ENCODE peak calls at places on chromosome 13, in five cellular contexts. I is IMR-90, L is GM23338, G is fibroblast of the aortic adventitia, D is pancreas. R is an unnamed sample.

GRCh38 chr13:50309872-50310594 is 294.8 kb downstream of the KCNRG start:
- DNase-seq in I (no peak), L (peak), G (peak), D (no peak), R (no peak)

GRCh38 chr13:32582281-32582680 is 4.0 kb upstream of the PDS5B start:
- DNase-seq in I (no peak), L (no peak), G (no peak), D (no peak), R (no peak)

GRCh38 chr13:94968040-94968756 is 255.9 kb upstream of the SOX21 start:
- DNase-seq in I (no peak), L (peak), G (no peak), D (peak), R (no peak)

GRCh38 chr13:74061939-74062595 is 72.1 kb downstream of the KLF12 start:
- DNase-seq in I (peak), L (no peak), G (peak), D (no peak), R (peak)

GRCh38 chr13:37306778-37307544 is 201.5 kb upstream of the CSNK1A1L start:
- DNase-seq in I (peak), L (no peak), G (peak), D (no peak), R (peak)

GRCh38 chr13:21458457-21458815 is 667 bp downstream of the ZDHHC20 start:
- DNase-seq in I (no peak), L (peak), G (peak), D (peak), R (no peak)

GRCh38 chr13:65926750-65927171 is 1303.4 kb downstream of the PCDH9 start:
- DNase-seq in I (no peak), L (peak), G (no peak), D (peak), R (no peak)

GRCh38 chr13:29884671-29885424 is 34.4 kb upstream of the UBL3 start:
- DNase-seq in I (peak), L (peak), G (peak), D (no peak), R (no peak)

GRCh38 chr13:108919036-108919907 is 289.9 kb downstream of the MYO16 start:
- DNase-seq in I (peak), L (no peak), G (no peak), D (no peak), R (peak)

GRCh38 chr13:95956589-95957148 is 96.5 kb downstream of the UGGT2 start:
- DNase-seq in I (no peak), L (no peak), G (peak), D (no peak), R (peak)

GRCh38 chr13:73421310-73421912 is 362.6 kb downstream of the KLF5 start:
- DNase-seq in I (peak), L (no peak), G (peak), D (no peak), R (no peak)

GRCh38 chr13:72774019-72774418 is 7.7 kb downstream of the DIS3 start:
- DNase-seq in I (no peak), L (no peak), G (peak), D (no peak), R (peak)

GRCh38 chr13:40161931-40162330 is 504.5 kb downstream of the FOXO1 start:
- DNase-seq in I (no peak), L (no peak), G (no peak), D (no peak), R (no peak)
- H3K4me3 ChIP-seq in I (no peak), L (no peak), G (no peak), D (no peak), R (no peak)

GRCh38 chr13:98371624-98372023 is 194.6 kb upstream of the RNF113B start:
- DNase-seq in I (no peak), L (no peak), G (no peak), D (no peak), R (no peak)

GRCh38 chr13:98370261-98370660 is 193.2 kb upstream of the RNF113B start:
- DNase-seq in I (no peak), L (no peak), G (no peak), D (no peak), R (no peak)

GRCh38 chr13:98370806-98371553 is 193.9 kb upstream of the RNF113B start:
- DNase-seq in I (peak), L (no peak), G (peak), D (peak), R (peak)

GRCh38 chr13:98374750-98375149 is 197.7 kb upstream of the RNF113B start:
- DNase-seq in I (no peak), L (no peak), G (no peak), D (no peak), R (no peak)

GRCh38 chr13:98372886-98373285 is 195.8 kb upstream of the RNF113B start:
- DNase-seq in I (peak), L (peak), G (peak), D (no peak), R (peak)
- H3K4me3 ChIP-seq in I (no peak), L (no peak), G (no peak), D (no peak), R (no peak)

GRCh38 chr13:112870737-112871287 is 98.2 kb upstream of the MCF2L start:
- DNase-seq in I (no peak), L (no peak), G (no peak), D (no peak), R (no peak)

GRCh38 chr13:112870062-112870352 is 99.0 kb upstream of the MCF2L start:
- DNase-seq in I (no peak), L (no peak), G (no peak), D (no peak), R (no peak)

GRCh38 chr13:112873851-112874750 is 94.9 kb upstream of the MCF2L start:
- DNase-seq in I (peak), L (peak), G (peak), D (peak), R (peak)

GRCh38 chr13:112869202-112870061 is 99.6 kb upstream of the MCF2L start:
- DNase-seq in I (peak), L (no peak), G (no peak), D (no peak), R (peak)

GRCh38 chr13:112871742-112872141 is 97.3 kb upstream of the MCF2L start:
- DNase-seq in I (no peak), L (no peak), G (no peak), D (no peak), R (no peak)
- H3K4me3 ChIP-seq in I (no peak), L (no peak), G (no peak), D (no peak), R (no peak)

GRCh38 chr13:114068723-114069322 is 63.6 kb downstream of the RASA3 start:
- DNase-seq in I (peak), L (no peak), G (peak), D (no peak), R (peak)
- H3K4me3 ChIP-seq in I (no peak), L (no peak), G (no peak), D (no peak), R (peak)

GRCh38 chr13:40356011-40356410 is 310.4 kb downstream of the FOXO1 start:
- DNase-seq in I (no peak), L (no peak), G (no peak), D (no peak), R (no peak)
- H3K4me3 ChIP-seq in I (no peak), L (peak), G (no peak), D (no peak), R (no peak)

GRCh38 chr13:83882626-83882959 is 319 bp upstream of the SLITRK1 start:
- DNase-seq in I (no peak), L (no peak), G (no peak), D (no peak), R (no peak)

GRCh38 chr13:83881917-83882625 is at the start of gene SLITRK1:
- DNase-seq in I (peak), L (peak), G (peak), D (peak), R (peak)

GRCh38 chr13:83881031-83881727 is 1.1 kb downstream of the SLITRK1 start:
- DNase-seq in I (no peak), L (peak), G (no peak), D (no peak), R (no peak)

GRCh38 chr13:83884141-83884540 is 1.9 kb upstream of the SLITRK1 start:
- DNase-seq in I (no peak), L (no peak), G (no peak), D (no peak), R (peak)

DNA sequence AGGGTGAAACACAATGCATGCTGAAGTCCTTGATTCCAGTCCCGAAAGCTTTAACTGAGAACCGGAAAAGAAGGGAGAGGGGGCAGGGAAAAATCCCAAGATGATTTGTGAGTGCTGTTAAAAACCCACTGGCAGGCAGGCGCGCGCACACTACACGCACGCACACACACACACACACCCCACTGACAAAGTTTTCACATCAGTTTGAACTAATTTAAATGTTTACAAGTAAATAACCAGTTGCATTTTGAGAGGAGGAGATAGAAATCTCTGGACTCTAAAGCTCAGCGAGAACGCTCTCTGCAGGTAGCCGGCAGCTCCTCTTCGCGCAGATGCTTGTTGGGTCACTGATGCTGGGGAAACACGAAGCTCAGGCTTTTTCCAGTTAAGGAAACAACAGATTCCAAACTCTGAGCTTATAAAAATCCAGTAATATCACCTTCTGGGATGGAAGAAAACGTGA is 818 bp upstream of the SLITRK1 start:
- DNase-seq in I (no peak), L (peak), G (no peak), D (no peak), R (no peak)
- H3K4me3 ChIP-seq in I (no peak), L (peak), G (no peak), D (no peak), R (no peak)

DNA sequence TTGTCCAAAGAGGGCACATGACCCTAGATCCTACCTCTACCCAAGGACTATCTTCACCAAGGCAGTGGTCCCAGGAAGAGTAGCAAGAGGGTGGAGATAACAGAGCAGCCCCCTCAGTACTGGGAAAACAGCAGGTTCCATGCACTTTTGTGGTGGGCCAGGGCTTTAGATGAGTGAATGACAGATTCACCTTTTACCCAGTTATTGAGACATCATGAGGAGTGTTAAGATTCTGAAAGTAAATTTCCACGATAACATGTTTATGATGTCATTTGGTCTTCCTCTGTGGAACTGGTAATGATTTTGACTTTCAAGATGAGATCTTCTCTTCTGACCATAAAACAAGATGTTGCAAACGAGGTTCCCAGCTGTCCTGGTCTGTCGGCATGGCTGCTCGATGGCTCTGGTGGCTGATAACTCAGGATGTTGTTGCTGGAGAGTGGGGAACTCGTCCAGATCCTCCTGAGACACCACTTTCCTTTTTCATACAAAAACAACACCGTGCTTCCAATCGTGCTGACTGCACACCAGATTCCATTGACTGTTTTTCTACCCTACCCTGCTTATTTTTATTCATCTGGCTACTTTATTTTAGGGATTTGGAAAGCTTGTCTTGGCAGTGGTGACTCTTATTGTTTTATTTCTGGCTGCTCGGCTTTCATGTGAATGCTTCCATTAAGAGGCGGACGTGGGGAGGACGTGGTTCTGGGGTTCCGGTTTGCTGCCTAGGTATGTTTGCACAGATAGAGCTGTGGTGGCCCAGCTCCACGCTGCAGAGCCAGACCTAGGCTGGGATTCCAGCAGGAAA is 88.5 kb downstream of the LRCH1 start:
- DNase-seq in I (no peak), L (no peak), G (peak), D (no peak), R (no peak)
- H3K4me3 ChIP-seq in I (no peak), L (no peak), G (peak), D (no peak), R (peak)

GRCh38 chr13:51802601-51803000 is 1.4 kb downstream of the DHRS12 start:
- DNase-seq in I (no peak), L (no peak), G (no peak), D (no peak), R (no peak)
- H3K4me3 ChIP-seq in I (no peak), L (peak), G (no peak), D (no peak), R (no peak)

GRCh38 chr13:26679945-26680516 is 80.6 kb downstream of the GPR12 start:
- DNase-seq in I (peak), L (peak), G (no peak), D (no peak), R (no peak)
- H3K4me3 ChIP-seq in I (no peak), L (no peak), G (no peak), D (no peak), R (no peak)

GRCh38 chr13:80141114-80141849 is 199.6 kb downstream of the SPRY2 start:
- DNase-seq in I (peak), L (no peak), G (peak), D (no peak), R (peak)
- H3K4me3 ChIP-seq in I (no peak), L (no peak), G (peak), D (no peak), R (no peak)

R was measured in AG10803.